ENCODE peak calls at places on chromosomes 6 and 20, in nine cellular contexts. N is left lung; V is choroid plexus epithelial cell; O is endothelial cell; K is prostate gland; D is cardiac muscle cell; U is mesothelial cell of epicardium; L is CD8-positive, alpha-beta T cell; C is tibial artery. M is an unnamed sample.

GRCh38 chr20:49647509-49647908 is 66.2 kb downstream of the B4GALT5 start:
- DNase-seq in U (no peak), C (no peak), L (no peak), O (no peak), V (no peak), D (no peak), K (no peak), N (no peak), M (no peak)

GRCh38 chr6:43604174-43604573 is 24.9 kb downstream of the GTPBP2 start:
- DNase-seq in K (no peak), V (peak), L (no peak), U (no peak), O (no peak), N (no peak), C (no peak), D (peak), M (no peak)

GRCh38 chr20:17759449-17759848 is 59.7 kb downstream of the BANF2 start:
- DNase-seq in L (no peak), N (no peak), V (peak), D (peak), U (no peak), K (no peak), O (no peak), C (no peak), M (no peak)

GRCh38 chr20:64244870-64245603 is 10.5 kb upstream of the PCMTD2 start:
- DNase-seq in O (no peak), K (no peak), N (no peak), D (no peak), C (no peak), U (peak), V (no peak), L (no peak), M (no peak)

GRCh38 chr6:106736502-106736901 is 107.1 kb downstream of the QRSL1 start:
- DNase-seq in V (no peak), C (no peak), O (no peak), U (no peak), L (no peak), K (no peak), N (no peak), D (no peak), M (no peak)

GRCh38 chr6:163529605-163530004 is 115.1 kb downstream of the QKI start:
- DNase-seq in L (no peak), V (peak), N (no peak), D (peak), O (no peak), C (no peak), U (no peak), K (no peak), M (no peak)

GRCh38 chr6:43572015-43572414 is 3.8 kb downstream of the XPO5 start:
- DNase-seq in D (no peak), O (no peak), C (no peak), L (no peak), U (no peak), N (no peak), K (no peak), V (no peak), M (no peak)

GRCh38 chr20:13784893-13785715 is at the start of the genes ESF1 and NDUFAF5:
- DNase-seq in N (peak), L (peak), D (peak), V (peak), C (peak), O (peak), U (peak), K (peak), M (peak)

GRCh38 chr6:106685833-106686232 is 56.5 kb downstream of the QRSL1 start:
- DNase-seq in O (no peak), U (no peak), D (no peak), L (no peak), V (no peak), K (no peak), N (no peak), C (no peak), M (no peak)

GRCh38 chr20:21289651-21290050 is 13.5 kb upstream of the XRN2 start:
- DNase-seq in D (no peak), O (no peak), L (no peak), V (no peak), U (no peak), C (no peak), N (no peak), K (no peak), M (no peak)

GRCh38 chr6:45074423-45074822 is 253.7 kb upstream of the RUNX2 start:
- DNase-seq in V (peak), N (no peak), L (no peak), U (no peak), O (no peak), D (peak), C (no peak), K (no peak), M (no peak)

GRCh38 chr6:43773050-43773956 is 3.3 kb downstream of the VEGFA start:
- DNase-seq in C (no peak), V (peak), L (no peak), D (peak), U (no peak), K (peak), O (peak), N (peak), M (peak)

GRCh38 chr20:10644458-10645204 is 29.2 kb downstream of the JAG1 start:
- DNase-seq in D (no peak), K (no peak), N (no peak), C (peak), L (no peak), V (no peak), U (no peak), O (no peak), M (no peak)

GRCh38 chr20:6388666-6389197 is 265.9 kb upstream of the FERMT1 start:
- DNase-seq in C (no peak), N (no peak), V (peak), O (no peak), D (peak), U (no peak), L (no peak), K (no peak), M (no peak)

GRCh38 chr6:136051140-136051775 is 198.9 kb downstream of the MTFR2 start:
- DNase-seq in U (no peak), C (no peak), K (no peak), D (peak), N (no peak), O (no peak), V (peak), L (no peak), M (no peak)

GRCh38 chr6:3403244-3404154 is 53.4 kb downstream of the SLC22A23 start:
- DNase-seq in O (no peak), N (peak), C (no peak), V (peak), L (no peak), D (no peak), K (peak), U (no peak), M (peak)

GRCh38 chr6:79257381-79258205 is 23.1 kb upstream of the HMGN3 start:
- DNase-seq in O (no peak), L (no peak), C (no peak), U (no peak), V (peak), K (no peak), D (peak), N (no peak), M (no peak)

GRCh38 chr20:25321262-25321831 is 69.3 kb downstream of the ABHD12 start:
- DNase-seq in V (no peak), D (no peak), C (no peak), N (no peak), U (peak), K (no peak), O (no peak), L (no peak), M (no peak)

GRCh38 chr6:77092971-77093370 is 370.3 kb downstream of the HTR1B start:
- DNase-seq in V (peak), K (no peak), D (peak), C (no peak), N (no peak), U (no peak), L (no peak), O (no peak), M (no peak)

GRCh38 chr6:153129873-153130514 is 1.1 kb downstream of the RGS17 start:
- DNase-seq in L (no peak), V (no peak), O (peak), K (no peak), C (no peak), D (peak), U (no peak), N (no peak), M (no peak)

GRCh38 chr20:26243731-26244130 is 547.1 kb upstream of the ZNF337 start:
- DNase-seq in V (no peak), N (no peak), O (no peak), K (no peak), U (no peak), C (no peak), D (no peak), L (no peak), M (no peak)

GRCh38 chr6:38482466-38482865 is 157.3 kb downstream of the BTBD9 start:
- DNase-seq in D (no peak), V (peak), N (no peak), C (no peak), O (no peak), L (no peak), K (no peak), U (no peak), M (no peak)

GRCh38 chr20:23282546-23282945 is 68.0 kb upstream of the NXT1 start:
- DNase-seq in L (no peak), V (no peak), U (no peak), O (no peak), K (no peak), D (no peak), C (no peak), N (no peak), M (no peak)

GRCh38 chr20:60224914-60225313 is 266.7 kb downstream of the CDH26 start:
- DNase-seq in O (peak), V (peak), N (no peak), K (no peak), L (no peak), U (no peak), D (no peak), C (no peak), M (no peak)

GRCh38 chr6:170230520-170231390 is 60.1 kb downstream of the DLL1 start:
- DNase-seq in O (no peak), C (no peak), K (no peak), U (no peak), N (no peak), V (no peak), L (no peak), D (no peak), M (no peak)

GRCh38 chr20:32510601-32511357 is 74.4 kb downstream of the NOL4L start:
- DNase-seq in K (peak), O (peak), C (no peak), L (no peak), V (peak), N (no peak), U (peak), D (no peak), M (peak)

GRCh38 chr6:27040244-27041042 is 207.1 kb upstream of the PRSS16 start:
- DNase-seq in U (no peak), K (no peak), D (peak), V (peak), C (no peak), O (no peak), N (no peak), L (no peak), M (no peak)

GRCh38 chr6:10341605-10342004 is 73.3 kb downstream of the TFAP2A start:
- DNase-seq in V (no peak), C (no peak), N (no peak), K (no peak), U (no peak), L (no peak), O (no peak), D (no peak), M (no peak)
- TF ChIP-seq CTCF in V (no peak), C (no peak), N (no peak), K (no peak), U (no peak), L (no peak), O (no peak), D (no peak), M (no peak)

DNA sequence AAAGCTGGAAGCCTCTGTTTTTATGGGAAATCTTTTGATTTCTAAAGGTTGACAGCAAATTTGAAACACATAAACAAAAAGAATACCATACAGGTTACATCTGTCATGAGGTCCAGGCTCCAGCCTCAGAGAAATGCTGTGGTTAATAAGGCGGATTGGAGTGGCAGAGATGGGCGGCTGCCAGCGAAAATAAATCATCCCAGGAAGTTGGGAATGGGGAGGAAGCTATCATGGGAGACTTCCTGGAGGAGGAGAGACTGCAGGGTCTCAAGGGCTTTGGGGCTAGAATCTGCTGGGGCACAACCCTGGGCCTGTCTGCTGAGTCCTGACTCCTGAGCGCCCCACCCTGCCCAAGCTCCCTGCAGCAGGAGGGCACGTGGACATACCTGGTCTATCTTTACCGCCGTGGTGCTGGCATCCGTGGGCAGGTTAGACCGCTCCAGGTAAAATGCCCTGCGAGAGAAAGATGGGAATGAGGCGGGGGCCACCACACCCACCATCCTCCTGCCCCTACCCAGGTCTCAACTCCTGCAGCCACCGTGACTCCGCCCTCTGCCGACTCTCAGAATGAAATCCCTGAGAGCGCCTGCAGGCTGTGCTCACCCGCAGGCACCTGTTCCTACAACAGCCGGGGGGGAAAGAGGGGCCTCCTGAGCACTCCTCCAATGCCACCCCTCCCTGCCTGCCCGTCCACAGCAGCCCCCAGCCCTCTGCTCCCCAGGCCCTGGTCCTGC is 197.3 kb downstream of the PREX1 start:
- DNase-seq in U (no peak), D (no peak), C (no peak), O (no peak), K (no peak), N (no peak), L (no peak), V (no peak), M (no peak)
- TF ChIP-seq CTCF in U (no peak), D (no peak), C (no peak), O (no peak), K (no peak), N (no peak), L (no peak), V (no peak), M (no peak)

GRCh38 chr6:5422321-5422915 is 161.1 kb downstream of the FARS2 start:
- DNase-seq in K (peak), U (no peak), O (peak), C (no peak), V (peak), L (no peak), N (no peak), D (peak), M (no peak)
- TF ChIP-seq CTCF in K (peak), U (no peak), O (no peak), C (peak), V (peak), L (no peak), N (peak), D (peak), M (peak)

GRCh38 chr20:48350291-48350988 is 477.4 kb downstream of the PREX1 start:
- DNase-seq in D (peak), K (no peak), C (no peak), O (peak), N (no peak), V (peak), U (no peak), L (no peak), M (no peak)
- TF ChIP-seq CTCF in D (no peak), K (no peak), C (no peak), O (peak), N (no peak), V (peak), U (no peak), L (no peak), M (peak)

DNA sequence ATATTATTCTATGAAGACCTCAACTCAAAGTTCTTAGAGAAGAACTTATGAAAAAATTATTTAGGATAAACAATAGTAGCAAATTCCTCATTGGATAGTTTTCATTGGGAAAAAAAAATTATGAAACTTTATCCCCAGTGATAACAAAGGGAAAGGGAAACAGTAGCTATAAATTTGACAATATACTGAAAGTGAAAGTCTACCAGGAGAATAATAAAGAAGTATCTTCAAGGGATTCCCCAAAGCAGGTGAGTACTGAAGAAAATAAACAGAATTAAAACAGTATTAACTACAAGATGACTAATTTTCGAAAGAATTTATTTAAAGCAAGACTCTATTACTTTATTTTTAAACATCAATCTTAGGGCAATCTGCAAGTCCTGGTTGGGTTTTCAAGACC is 56.4 kb downstream of the REPS1 start:
- DNase-seq in N (no peak), O (no peak), L (no peak), V (no peak), K (no peak), C (no peak), U (no peak), D (no peak), M (no peak)
- TF ChIP-seq CTCF in N (no peak), O (no peak), L (no peak), V (no peak), K (no peak), C (no peak), U (no peak), D (no peak), M (no peak)

GRCh38 chr6:346389-347030 is 45.0 kb upstream of the IRF4 start:
- DNase-seq in V (peak), U (no peak), K (no peak), N (no peak), O (no peak), D (peak), L (no peak), C (no peak), M (no peak)
- TF ChIP-seq CTCF in V (no peak), U (no peak), K (no peak), N (no peak), O (no peak), D (no peak), L (no peak), C (no peak), M (no peak)

GRCh38 chr6:13848553-13849150 is 34.3 kb upstream of the MCUR1 start:
- DNase-seq in V (peak), U (no peak), C (no peak), L (no peak), D (peak), N (no peak), O (no peak), K (peak), M (no peak)

GRCh38 chr6:13851803-13852202 is 37.4 kb upstream of the MCUR1 start:
- DNase-seq in D (no peak), K (no peak), U (no peak), C (no peak), N (no peak), L (no peak), O (no peak), V (no peak), M (no peak)

GRCh38 chr6:13847651-13848050 is 33.3 kb upstream of the MCUR1 start:
- DNase-seq in L (no peak), D (no peak), N (no peak), V (no peak), O (no peak), C (no peak), K (no peak), U (no peak), M (no peak)

DNA sequence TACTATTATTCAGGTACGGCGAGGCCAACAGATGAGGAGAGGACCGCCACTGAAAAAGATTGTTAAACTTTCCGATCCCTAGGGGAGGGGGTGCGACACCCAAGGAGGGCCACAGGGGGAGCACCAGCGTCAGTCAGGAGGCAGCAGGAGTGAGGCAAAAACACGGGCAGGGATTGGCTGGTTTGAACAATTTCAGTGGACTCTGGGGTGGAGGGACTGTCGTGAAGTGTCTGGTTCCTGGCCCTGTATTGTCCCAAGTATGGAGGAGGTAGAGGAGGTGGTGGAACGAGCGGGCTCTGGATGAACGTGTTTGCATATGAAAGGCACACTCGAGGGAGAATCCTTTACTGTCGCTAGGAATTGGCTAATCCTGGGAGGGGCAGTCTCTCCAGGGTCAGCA is 32.5 kb upstream of the MCUR1 start:
- DNase-seq in V (no peak), L (no peak), D (no peak), U (no peak), N (no peak), C (no peak), K (no peak), O (no peak), M (no peak)
- TF ChIP-seq CTCF in V (peak), L (no peak), D (no peak), U (no peak), N (no peak), C (no peak), K (no peak), O (peak), M (no peak)

DNA sequence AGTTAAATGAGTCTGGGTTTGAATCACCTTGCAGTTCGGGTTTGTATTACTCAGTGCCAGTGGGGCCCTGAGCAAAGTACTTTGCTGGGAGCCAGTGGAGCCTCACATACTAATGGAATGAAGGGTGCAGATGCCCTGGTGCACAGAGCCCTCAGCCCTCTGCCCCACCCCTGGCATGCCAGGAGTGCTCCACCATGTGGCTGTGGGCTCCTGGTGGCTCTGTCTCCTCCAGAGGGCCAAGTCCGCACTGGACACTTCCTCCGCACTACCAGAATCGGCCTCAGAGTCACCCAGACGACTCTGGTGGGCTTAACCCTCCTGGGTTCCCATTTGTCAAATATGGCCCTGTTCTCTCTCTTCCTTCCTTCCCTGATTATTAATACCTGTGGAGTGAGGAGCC is 94.0 kb downstream of the STK35 start:
- DNase-seq in V (no peak), U (peak), L (no peak), N (no peak), C (no peak), D (no peak), K (no peak), O (no peak), M (no peak)
- TF ChIP-seq CTCF in V (no peak), U (no peak), L (no peak), N (no peak), C (no peak), D (no peak), K (no peak), O (no peak), M (no peak)

DNA sequence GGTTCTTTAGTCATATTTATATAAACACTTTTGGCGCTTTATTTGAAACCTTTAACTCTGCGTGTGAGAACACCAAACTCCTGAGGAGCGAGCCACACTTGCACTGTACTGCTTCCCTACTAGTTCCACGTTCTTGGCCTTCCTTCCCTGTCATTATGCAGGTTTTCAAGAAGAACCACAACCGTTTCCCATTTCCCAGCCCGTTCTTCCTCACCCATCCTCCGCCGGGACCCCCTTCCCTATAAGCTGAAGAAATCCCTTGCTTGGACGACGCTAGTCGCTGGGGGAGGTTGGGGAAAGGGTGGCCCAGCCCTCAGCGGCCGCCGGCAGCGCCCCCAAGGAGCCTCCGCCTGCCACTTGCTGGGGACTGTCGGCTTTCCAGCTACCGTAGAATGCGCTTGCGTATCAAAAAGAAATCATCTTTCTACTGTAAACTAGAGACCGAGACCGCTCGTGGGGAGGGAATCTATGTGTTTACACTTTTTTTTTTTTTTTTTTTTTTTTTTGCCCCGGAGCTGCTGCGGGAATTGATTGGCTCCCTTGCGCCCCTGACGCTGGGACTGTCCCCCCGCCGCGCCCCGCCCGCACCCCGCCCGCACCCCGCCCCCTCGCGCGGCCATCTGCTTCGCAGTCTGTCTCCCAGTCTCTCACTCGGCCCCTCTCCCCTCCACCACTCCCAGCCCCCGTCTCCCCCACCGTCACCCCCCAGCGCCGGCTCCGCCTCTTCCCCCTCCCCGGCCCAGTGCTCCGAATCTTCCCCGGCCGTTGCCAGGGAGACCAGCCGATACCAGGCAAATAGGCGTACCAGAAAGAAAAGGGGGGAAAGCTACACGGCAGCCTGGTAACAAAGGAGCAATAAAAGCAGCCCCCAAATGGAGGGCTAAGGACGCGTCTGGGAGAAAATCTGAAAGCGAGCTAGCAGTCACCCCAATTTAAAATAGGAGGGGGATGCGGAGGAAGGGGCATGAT is 2.3 kb upstream of the MARCKS start:
- DNase-seq in C (peak), N (peak), K (peak), U (peak), V (peak), D (peak), L (no peak), O (peak), M (peak)
- TF ChIP-seq CTCF in C (no peak), N (no peak), K (no peak), U (no peak), V (peak), D (peak), L (no peak), O (no peak), M (peak)

M was measured in progenitor cell of endocrine pancreas.